ENCODE peak calls at places on chromosome 4, in six cellular contexts. W is foreskin fibroblast; G is epithelial cell of esophagus; Q is dorsolateral prefrontal cortex; Y is endothelial cell; H is CD4-positive, alpha-beta T cell. S is an unnamed sample.

GRCh38 chr4:156924774-156925173 is 46.8 kb downstream of the PDGFC start:
- DNase-seq in W (no peak), H (no peak), Q (no peak), G (no peak), Y (no peak), S (no peak)

GRCh38 chr4:176507845-176508533 is 188.2 kb downstream of the SPCS3 start:
- DNase-seq in H (no peak), Y (no peak), G (no peak), Q (no peak), W (no peak), S (no peak)

GRCh38 chr4:100340534-100341364 is 150.5 kb upstream of the DDIT4L start:
- DNase-seq in H (no peak), W (peak), G (no peak), Y (no peak), Q (no peak), S (no peak)

GRCh38 chr4:78310056-78310731 is 241.4 kb upstream of the ANXA3 start:
- DNase-seq in W (peak), G (peak), Y (no peak), H (no peak), Q (no peak), S (no peak)

GRCh38 chr4:53014881-53015280 is 152.8 kb downstream of the RASL11B start:
- DNase-seq in H (no peak), W (peak), Q (no peak), G (no peak), Y (no peak), S (no peak)

GRCh38 chr4:100367451-100367850 is 150.4 kb downstream of the EMCN start:
- DNase-seq in Y (no peak), G (no peak), H (no peak), W (no peak), Q (no peak), S (no peak)

GRCh38 chr4:87530868-87531267 is 1.7 kb upstream of the SPARCL1 start:
- DNase-seq in G (peak), W (peak), Q (peak), Y (no peak), H (no peak), S (no peak)

GRCh38 chr4:108031427-108032083 is 41.9 kb downstream of the HADH start:
- DNase-seq in W (no peak), Y (no peak), Q (no peak), H (no peak), G (peak), S (no peak)

GRCh38 chr4:10808591-10808990 is 124.0 kb upstream of the CLNK start:
- DNase-seq in H (no peak), Y (no peak), Q (peak), G (no peak), W (peak), S (no peak)

GRCh38 chr4:14410469-14410868 is 591.8 kb upstream of the CPEB2 start:
- DNase-seq in Q (no peak), W (no peak), H (no peak), G (no peak), Y (no peak), S (no peak)

GRCh38 chr4:70895405-70895804 is 6.8 kb upstream of the MOB1B start:
- DNase-seq in H (no peak), Y (no peak), Q (no peak), G (no peak), W (no peak), S (no peak)

GRCh38 chr4:55635282-55635681 is 816 bp downstream of the NMU start:
- DNase-seq in W (peak), G (no peak), Y (no peak), H (no peak), Q (no peak), S (no peak)

GRCh38 chr4:8657381-8657776 is 64.8 kb downstream of the CPZ start:
- DNase-seq in Y (no peak), W (no peak), G (no peak), H (no peak), Q (no peak), S (no peak)

GRCh38 chr4:7978907-7979651 is 39.4 kb upstream of the AFAP1 start:
- DNase-seq in W (no peak), H (no peak), Y (no peak), Q (no peak), G (no peak), S (no peak)

GRCh38 chr4:127425202-127425845 is 207.4 kb upstream of the INTU start:
- DNase-seq in Q (no peak), W (no peak), G (no peak), Y (no peak), H (no peak), S (no peak)

GRCh38 chr4:114281561-114281960 is 302.1 kb upstream of the ARSJ start:
- DNase-seq in Q (no peak), H (no peak), W (peak), Y (no peak), G (no peak), S (no peak)

GRCh38 chr4:163595590-163595989 is 101.1 kb downstream of the TMA16 start:
- DNase-seq in W (no peak), Q (no peak), Y (no peak), H (no peak), G (peak), S (no peak)

GRCh38 chr4:110216079-110216478 is 17.7 kb upstream of the ELOVL6 start:
- DNase-seq in Y (no peak), W (peak), H (no peak), Q (no peak), G (peak), S (no peak)

GRCh38 chr4:81032805-81033684 is 2.5 kb downstream of the BMP3 start:
- DNase-seq in Q (no peak), Y (no peak), G (peak), H (no peak), W (peak), S (no peak)
- TF ChIP-seq CTCF in Q (no peak), Y (no peak), G (no peak), H (no peak), W (no peak), S (no peak)

GRCh38 chr4:13399257-13399656 is 84.9 kb downstream of the RAB28 start:
- DNase-seq in W (peak), Q (no peak), Y (no peak), H (no peak), G (peak), S (no peak)

GRCh38 chr4:13403326-13403725 is 80.8 kb downstream of the RAB28 start:
- DNase-seq in W (no peak), H (no peak), Y (no peak), Q (no peak), G (no peak), S (no peak)

GRCh38 chr4:13409324-13409723 is 74.8 kb downstream of the RAB28 start:
- DNase-seq in H (no peak), Y (no peak), G (no peak), Q (no peak), W (no peak), S (no peak)

DNA sequence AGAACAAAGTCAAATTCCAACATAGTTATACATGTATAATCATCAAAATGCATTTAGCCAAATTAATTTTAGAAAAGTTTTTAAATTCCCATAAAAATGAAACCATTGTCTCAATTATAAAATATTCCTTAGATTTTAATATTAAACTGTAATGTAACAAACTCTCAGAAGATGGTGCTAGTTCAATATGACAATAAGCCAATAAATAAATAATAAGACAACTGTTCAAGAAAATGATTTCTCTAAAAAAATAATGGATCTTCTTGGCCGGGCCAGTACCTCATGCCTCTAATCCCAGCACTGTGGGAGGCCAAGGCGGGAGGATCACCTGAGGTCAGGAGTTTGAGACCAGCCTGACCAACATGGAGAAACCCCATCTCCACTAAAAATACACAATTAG is 80.3 kb downstream of the RAB28 start:
- DNase-seq in W (no peak), G (no peak), Y (no peak), H (no peak), Q (no peak), S (no peak)
- TF ChIP-seq CTCF in W (no peak), G (no peak), Y (no peak), H (no peak), Q (no peak), S (peak)

GRCh38 chr4:24768006-24768405 is 27.4 kb upstream of the SOD3 start:
- DNase-seq in Y (no peak), H (no peak), Q (no peak), W (no peak), G (no peak), S (peak)
- TF ChIP-seq CTCF in Y (no peak), H (no peak), Q (no peak), W (no peak), G (no peak), S (no peak)

GRCh38 chr4:159252491-159252890 is 149.6 kb downstream of the RAPGEF2 start:
- DNase-seq in H (no peak), G (no peak), Q (no peak), Y (no peak), W (no peak), S (no peak)

GRCh38 chr4:159258889-159259560 is 156.1 kb downstream of the RAPGEF2 start:
- DNase-seq in Q (no peak), G (no peak), Y (no peak), H (no peak), W (no peak), S (no peak)

GRCh38 chr4:159250751-159251325 is 148.0 kb downstream of the RAPGEF2 start:
- DNase-seq in H (no peak), Y (no peak), G (no peak), Q (no peak), W (no peak), S (no peak)

GRCh38 chr4:159256037-159256436 is 153.2 kb downstream of the RAPGEF2 start:
- DNase-seq in Y (no peak), Q (no peak), G (no peak), W (no peak), H (no peak), S (no peak)
- TF ChIP-seq CTCF in Y (no peak), Q (no peak), G (no peak), W (no peak), H (no peak), S (no peak)

GRCh38 chr4:17115546-17115945 is 217.1 kb upstream of the LDB2 start:
- DNase-seq in G (no peak), Q (no peak), W (no peak), H (no peak), Y (no peak), S (no peak)

GRCh38 chr4:17117746-17118145 is 219.3 kb upstream of the LDB2 start:
- DNase-seq in Q (no peak), G (no peak), H (no peak), Y (no peak), W (no peak), S (no peak)

GRCh38 chr4:17111436-17111835 is 213.0 kb upstream of the LDB2 start:
- DNase-seq in H (no peak), Y (no peak), W (peak), Q (no peak), G (no peak), S (no peak)

GRCh38 chr4:17109126-17109525 is 210.7 kb upstream of the LDB2 start:
- DNase-seq in W (peak), G (no peak), Q (no peak), H (no peak), Y (no peak), S (no peak)

DNA sequence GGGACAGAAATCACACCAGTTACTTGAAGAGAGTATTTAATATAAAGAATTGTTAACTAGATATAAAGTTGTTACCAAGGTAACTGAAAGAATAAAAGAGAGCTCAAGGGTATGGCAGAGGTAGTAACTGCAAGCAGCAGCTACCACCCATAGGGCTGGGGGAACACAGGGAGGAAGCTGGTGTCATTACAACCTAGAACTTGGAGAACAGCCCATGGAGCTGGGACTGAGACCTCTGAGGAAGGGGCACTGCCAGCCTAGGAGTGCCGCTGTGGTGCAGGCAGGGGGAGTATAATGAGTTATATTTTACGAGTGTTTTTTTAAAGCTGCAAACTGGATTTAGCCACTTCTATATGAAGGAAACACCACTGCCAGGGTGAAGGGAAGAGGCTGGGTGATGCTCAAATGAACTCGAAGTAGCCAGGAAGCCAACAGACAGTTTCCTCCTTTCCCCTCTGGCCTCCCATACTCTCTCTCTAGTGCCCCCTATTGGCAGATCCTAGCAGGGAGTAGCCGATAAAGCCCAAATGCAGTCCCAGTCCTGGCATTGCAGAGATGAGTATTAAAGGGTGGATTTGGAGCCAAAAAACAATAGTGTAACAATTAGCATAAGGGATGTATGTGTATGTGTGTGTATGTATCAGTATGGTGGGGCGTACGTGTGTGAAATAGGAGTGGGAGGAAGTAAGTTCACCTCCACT is 213.7 kb upstream of the LDB2 start:
- DNase-seq in W (peak), G (peak), H (no peak), Y (peak), Q (no peak), S (no peak)
- TF ChIP-seq CTCF in W (peak), G (peak), H (no peak), Y (peak), Q (peak), S (peak)

GRCh38 chr4:123399638-123400358 is 3.2 kb downstream of the SPRY1 start:
- DNase-seq in W (peak), Y (no peak), Q (no peak), G (peak), H (no peak), S (no peak)
- TF ChIP-seq CTCF in W (no peak), Y (no peak), Q (no peak), G (peak), H (no peak), S (no peak)

DNA sequence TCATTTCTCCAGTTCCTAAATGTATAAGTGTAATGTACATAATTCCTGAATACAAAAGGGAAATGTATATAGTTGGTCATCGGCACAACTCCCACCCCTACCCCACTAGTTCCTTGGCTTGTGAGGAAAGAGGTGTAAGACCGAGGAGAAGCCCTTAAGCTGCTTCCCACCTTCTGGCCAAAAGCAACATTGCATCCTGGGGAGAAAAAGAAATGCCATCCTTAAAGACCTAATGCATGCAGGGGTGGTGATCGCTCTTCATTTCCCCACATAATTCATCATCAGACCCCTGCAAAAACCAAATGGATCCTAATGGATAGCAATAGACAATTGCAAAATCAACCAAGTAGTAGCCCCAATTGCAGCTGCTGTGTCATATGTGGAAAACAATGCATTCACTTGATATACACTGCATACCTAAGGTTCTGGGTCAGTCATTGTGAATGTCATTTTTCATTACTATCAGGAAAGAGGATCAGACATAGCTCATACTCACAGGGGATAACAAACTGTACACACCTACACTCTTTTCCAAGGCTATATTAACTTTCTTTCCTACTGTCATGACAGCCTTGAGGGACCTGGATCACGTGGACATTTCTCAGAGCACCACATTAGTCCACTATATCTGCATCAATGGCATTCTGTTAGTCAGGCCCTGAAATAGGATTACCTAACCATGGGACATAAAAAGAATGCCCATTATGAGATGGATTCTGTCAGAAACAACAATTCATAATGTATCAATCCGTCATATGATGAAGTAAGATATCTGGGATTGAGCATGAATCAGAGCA is 31.7 kb upstream of the NFXL1 start:
- DNase-seq in Y (no peak), H (no peak), G (no peak), W (peak), Q (no peak), S (no peak)
- TF ChIP-seq CTCF in Y (peak), H (no peak), G (peak), W (no peak), Q (no peak), S (no peak)

GRCh38 chr4:147103403-147103946 is 157.8 kb upstream of the TTC29 start:
- DNase-seq in Y (no peak), H (no peak), Q (no peak), W (peak), G (peak), S (peak)
- TF ChIP-seq CTCF in Y (no peak), H (no peak), Q (no peak), W (no peak), G (no peak), S (no peak)